ENCODE peak calls at places on chromosomes 1 and 21, in seven cellular contexts. J, G, H, M, Z, C and B are unnamed samples.

GRCh38 chr1:172928412-172928811 is 122.3 kb downstream of the TNFSF18 start:
- DNase-seq in C (no peak), H (no peak), G (no peak), Z (no peak), M (no peak), J (no peak), B (no peak)

GRCh38 chr1:1628656-1629429 is 3.1 kb upstream of the MMP23B start:
- DNase-seq in H (peak), G (no peak), C (no peak), M (peak), Z (peak), J (peak), B (no peak)

GRCh38 chr1:20958430-20958829 is 171.3 kb upstream of the HP1BP3 start:
- DNase-seq in G (no peak), H (no peak), C (no peak), J (no peak), M (no peak), Z (no peak), B (no peak)

GRCh38 chr21:19541612-19542011 is 1138.0 kb upstream of the TMPRSS15 start:
- DNase-seq in Z (no peak), H (no peak), C (no peak), G (no peak), J (no peak), M (no peak), B (no peak)

GRCh38 chr1:219120625-219121544 is 52.8 kb upstream of the LYPLAL1 start:
- DNase-seq in Z (no peak), H (no peak), G (peak), C (no peak), M (no peak), J (peak), B (no peak)

GRCh38 chr1:6700853-6701436 is 671 bp downstream of the DNAJC11 start:
- DNase-seq in J (peak), M (no peak), G (no peak), Z (no peak), C (no peak), H (no peak), B (no peak)

GRCh38 chr21:37593015-37593414 is 226.4 kb downstream of the DYRK1A start:
- DNase-seq in C (no peak), M (peak), Z (no peak), G (no peak), J (no peak), H (no peak), B (no peak)

GRCh38 chr1:54488065-54488750 is 59.8 kb upstream of the ACOT11 start:
- DNase-seq in G (no peak), C (peak), Z (peak), M (peak), J (peak), H (peak), B (peak)

GRCh38 chr1:197774691-197775281 is 494 bp downstream of the DENND1B start:
- DNase-seq in G (no peak), H (peak), C (no peak), Z (peak), M (peak), J (peak), B (peak)

GRCh38 chr1:53369761-53370160 is 41.9 kb upstream of the LRP8 start:
- DNase-seq in H (peak), G (no peak), Z (no peak), M (no peak), J (no peak), C (no peak), B (no peak)

GRCh38 chr1:201274616-201275265 is 8.6 kb upstream of the PKP1 start:
- DNase-seq in G (no peak), M (no peak), C (no peak), J (no peak), Z (no peak), H (no peak), B (no peak)

GRCh38 chr1:235035928-235036327 is 92.7 kb downstream of the TOMM20 start:
- DNase-seq in H (no peak), J (no peak), M (no peak), Z (no peak), G (no peak), C (no peak), B (no peak)

GRCh38 chr1:193013005-193013404 is 46.2 kb downstream of the UCHL5 start:
- DNase-seq in Z (no peak), M (no peak), H (no peak), C (no peak), G (peak), J (no peak), B (no peak)

GRCh38 chr1:227357229-227358078 is 39.2 kb upstream of the CDC42BPA start:
- DNase-seq in J (peak), C (peak), H (no peak), G (no peak), M (peak), Z (no peak), B (peak)

GRCh38 chr1:151474711-151475110 is 15.4 kb upstream of the POGZ start:
- DNase-seq in J (no peak), Z (no peak), G (no peak), C (no peak), H (no peak), M (no peak), B (no peak)

GRCh38 chr1:153945131-153945794 is 1.3 kb downstream of the DENND4B start:
- DNase-seq in Z (peak), M (no peak), G (no peak), H (peak), C (peak), J (peak), B (no peak)

GRCh38 chr21:25934771-25935224 is 200.0 kb downstream of the GABPA start:
- DNase-seq in J (peak), C (peak), H (no peak), G (peak), Z (no peak), M (no peak), B (peak)

GRCh38 chr1:10852486-10852885 is 56.0 kb upstream of the CASZ1 start:
- DNase-seq in M (no peak), J (no peak), H (no peak), G (no peak), Z (no peak), C (no peak), B (no peak)

GRCh38 chr1:54227091-54227602 is 27.2 kb downstream of the MRPL37 start:
- DNase-seq in M (peak), Z (no peak), J (peak), C (no peak), H (peak), G (no peak), B (peak)